ENCODE peak calls at places on chromosomes 16 and 17, in four cellular contexts. W is prostate gland, V is mucosa of descending colon, D is psoas muscle. P is an unnamed sample.

GRCh38 chr17:40063915-40064531 is 1.3 kb downstream of the THRA start:
- DNase-seq in W (no peak), V (peak; percentile 52), D (no peak), P (no peak)

GRCh38 chr16:19542138-19542821 is 13.2 kb upstream of the VPS35L start:
- DNase-seq in W (no peak), V (no peak), D (no peak), P (no peak)

GRCh38 chr16:86826931-86827330 is 248.6 kb downstream of the FOXL1 start:
- DNase-seq in W (no peak), V (no peak), D (no peak), P (no peak)

GRCh38 chr16:56610017-56610608 is 1.7 kb downstream of the MT2A start:
- DNase-seq in W (peak; percentile 49), V (peak; percentile 61), D (peak; percentile 81), P (no peak)

GRCh38 chr16:57061084-57061905 is 31.1 kb upstream of the CPNE2 start:
- DNase-seq in W (peak; percentile 41), V (no peak), D (peak; percentile 95), P (no peak)

GRCh38 chr17:35489944-35490343 is 41.4 kb upstream of the SLFN13 start:
- DNase-seq in W (no peak), V (no peak), D (no peak), P (no peak)

GRCh38 chr17:79936661-79937434 is 97.6 kb upstream of the CBX4 start:
- DNase-seq in W (no peak), V (peak; percentile 22), D (peak; percentile 51), P (no peak)

GRCh38 chr17:79909121-79909520 is 69.9 kb upstream of the CBX4 start:
- DNase-seq in W (no peak), V (peak; percentile 16), D (peak; percentile 19), P (no peak)

GRCh38 chr17:44466339-44466738 is 36.9 kb downstream of the GPATCH8 start:
- DNase-seq in W (no peak), V (no peak), D (no peak), P (no peak)

GRCh38 chr16:57427307-57427706 is 19.9 kb downstream of the CIAPIN1 start:
- DNase-seq in W (no peak), V (no peak), D (no peak), P (no peak)

DNA sequence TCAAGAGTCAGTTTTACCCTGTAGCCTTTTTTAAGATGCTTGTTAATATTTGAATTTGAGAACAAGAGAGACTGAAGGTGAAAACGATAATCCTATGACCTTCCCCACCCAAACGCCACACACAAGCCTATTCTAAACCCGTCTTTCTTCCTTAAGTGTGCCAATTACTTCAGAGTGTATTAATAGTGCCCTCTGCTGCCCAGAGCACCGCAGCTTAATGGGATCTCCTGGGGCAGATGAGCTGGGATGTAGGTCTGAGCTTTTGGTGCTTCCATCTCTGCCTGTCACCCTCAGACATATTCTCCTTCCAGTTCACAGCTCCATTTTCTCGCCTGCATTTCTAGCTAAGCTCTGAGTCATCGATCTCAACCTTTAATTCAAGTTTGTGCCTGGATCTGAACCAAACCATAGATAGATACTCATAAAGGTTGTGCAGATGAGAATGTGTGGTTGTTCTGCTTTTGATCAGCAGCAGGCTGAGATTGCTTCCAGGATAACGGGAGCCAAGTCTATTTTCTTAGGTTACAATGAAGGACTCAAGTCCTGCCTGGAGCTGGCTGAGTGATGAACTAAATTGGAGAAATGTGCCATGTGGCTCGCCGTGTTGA is 46.4 kb upstream of the CDH13 start:
- DNase-seq in W (peak; percentile 32), V (no peak), D (peak; percentile 56), P (no peak)
- TF ChIP-seq CTCF in W (peak; percentile 32), V (no peak), D (peak; percentile 49), P (no peak)

GRCh38 chr17:31286587-31286986 is 10.5 kb downstream of the OMG start:
- DNase-seq in W (no peak), V (no peak), D (no peak), P (no peak)
- TF ChIP-seq CTCF in W (no peak), V (no peak), D (no peak), P (no peak)

DNA sequence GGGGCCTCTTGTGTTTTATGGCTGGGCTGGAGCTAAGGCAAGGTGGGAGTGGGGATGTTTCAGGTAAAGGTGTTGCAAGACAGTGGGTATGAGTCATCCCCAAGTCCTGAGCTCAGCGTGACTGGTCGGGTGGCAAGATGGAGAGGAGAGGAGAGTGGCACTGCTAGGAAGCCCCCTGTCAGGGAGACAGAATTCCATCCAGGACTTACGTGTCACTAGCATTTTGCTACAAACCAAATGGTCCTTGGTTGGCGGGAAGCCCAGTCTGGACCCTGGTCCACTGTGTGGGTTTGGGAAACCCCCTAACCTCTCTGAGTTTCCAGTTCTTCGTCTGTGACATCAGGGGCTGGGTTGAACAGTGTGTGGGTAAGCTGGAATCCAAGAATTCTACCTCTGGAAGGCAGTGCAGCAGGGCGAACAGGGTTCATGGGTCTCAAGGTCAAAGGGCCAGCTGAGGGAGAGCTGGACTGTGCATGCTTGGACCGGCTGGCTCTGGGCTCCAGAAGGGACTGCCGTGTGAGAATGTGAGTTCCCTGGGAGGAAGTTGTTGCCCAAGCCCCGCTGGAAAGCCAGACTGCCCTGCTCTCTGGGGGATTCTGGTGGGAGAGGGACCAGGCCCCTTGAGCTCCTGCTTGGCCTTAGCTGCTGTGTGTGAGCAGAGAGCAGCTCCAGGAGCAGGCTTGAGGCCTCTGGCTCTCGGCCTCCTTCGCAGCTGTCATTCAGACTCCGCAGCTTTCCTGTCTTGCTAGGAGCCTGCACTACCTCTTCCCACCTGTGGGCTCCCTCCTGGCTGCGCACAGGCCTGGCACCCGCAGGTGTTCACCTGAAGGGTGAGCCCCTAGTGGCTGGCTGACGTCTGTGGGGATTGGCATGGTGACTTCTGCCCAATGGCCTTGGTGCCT is 84.5 kb downstream of the NT5M start:
- DNase-seq in W (no peak), V (peak; percentile 81), D (peak; percentile 58), P (no peak)
- TF ChIP-seq CTCF in W (peak; percentile 31), V (peak; percentile 76), D (no peak), P (peak; percentile 51)

GRCh38 chr17:74813793-74814192 is 37.6 kb upstream of the NAT9 start:
- DNase-seq in W (no peak), V (no peak), D (no peak), P (no peak)

GRCh38 chr17:74815067-74815466 is 38.9 kb upstream of the NAT9 start:
- DNase-seq in W (no peak), V (no peak), D (no peak), P (no peak)

GRCh38 chr17:74816883-74817620 is 40.9 kb upstream of the NAT9 start:
- DNase-seq in W (no peak), V (no peak), D (no peak), P (no peak)

GRCh38 chr17:74814453-74814852 is 38.3 kb upstream of the NAT9 start:
- DNase-seq in W (no peak), V (no peak), D (no peak), P (no peak)

DNA sequence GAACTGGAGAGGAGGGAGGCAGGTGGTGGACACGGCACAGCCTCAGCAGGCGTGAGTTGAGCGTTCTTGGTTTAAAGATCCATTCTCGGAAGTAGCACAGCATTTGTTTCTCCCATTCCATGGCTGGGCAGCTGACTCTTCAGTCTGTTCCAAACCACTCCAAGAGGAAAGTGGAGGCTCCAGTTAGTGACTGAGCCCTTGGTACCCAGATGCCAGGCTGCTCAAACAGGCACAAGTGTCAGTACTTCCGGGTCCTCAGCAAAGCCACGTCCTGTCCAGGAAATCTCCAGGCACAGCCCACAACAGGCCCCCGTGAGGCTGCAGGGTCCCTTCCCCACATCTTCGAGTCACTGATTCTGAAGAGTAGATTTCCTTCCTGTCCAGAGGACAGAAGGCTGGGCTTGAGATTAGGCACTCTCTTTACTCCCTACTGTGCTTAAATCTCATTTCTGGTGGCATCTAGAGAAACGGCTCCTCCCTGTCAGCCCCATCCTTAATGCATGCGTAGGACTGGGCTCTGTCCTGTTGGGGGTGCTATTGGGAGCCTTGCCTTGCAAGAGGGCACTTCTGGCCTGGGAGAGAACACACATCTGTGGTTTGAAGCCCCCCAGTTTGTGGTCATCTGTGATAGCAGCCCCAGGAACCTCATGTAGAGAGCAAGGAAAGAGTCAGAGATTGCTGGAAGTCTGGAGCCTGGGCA is 39.7 kb upstream of the NAT9 start:
- DNase-seq in W (no peak), V (no peak), D (no peak), P (no peak)
- TF ChIP-seq CTCF in W (no peak), V (no peak), D (no peak), P (no peak)

DNA sequence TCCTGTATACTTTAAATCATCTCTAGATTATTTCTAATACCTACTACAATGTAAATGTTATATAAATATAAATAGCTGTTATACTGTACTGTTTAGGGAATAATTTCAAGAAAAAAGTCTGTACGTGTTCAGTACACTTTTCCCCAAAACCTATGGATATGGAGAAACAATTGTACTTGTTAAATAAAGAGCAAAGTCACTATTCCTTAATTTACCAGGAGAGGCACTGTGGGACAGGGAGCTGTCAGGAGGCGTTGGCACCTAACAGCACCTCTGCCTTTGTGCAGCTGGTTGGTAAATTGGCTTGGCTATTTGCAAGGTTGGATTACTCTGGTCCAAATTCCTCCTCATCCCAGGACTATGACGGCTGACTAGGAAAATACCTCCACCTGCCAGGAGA is 28.0 kb downstream of the CRHR1 start:
- DNase-seq in W (no peak), V (no peak), D (no peak), P (no peak)
- TF ChIP-seq CTCF in W (no peak), V (no peak), D (peak; percentile 30), P (no peak)

DNA sequence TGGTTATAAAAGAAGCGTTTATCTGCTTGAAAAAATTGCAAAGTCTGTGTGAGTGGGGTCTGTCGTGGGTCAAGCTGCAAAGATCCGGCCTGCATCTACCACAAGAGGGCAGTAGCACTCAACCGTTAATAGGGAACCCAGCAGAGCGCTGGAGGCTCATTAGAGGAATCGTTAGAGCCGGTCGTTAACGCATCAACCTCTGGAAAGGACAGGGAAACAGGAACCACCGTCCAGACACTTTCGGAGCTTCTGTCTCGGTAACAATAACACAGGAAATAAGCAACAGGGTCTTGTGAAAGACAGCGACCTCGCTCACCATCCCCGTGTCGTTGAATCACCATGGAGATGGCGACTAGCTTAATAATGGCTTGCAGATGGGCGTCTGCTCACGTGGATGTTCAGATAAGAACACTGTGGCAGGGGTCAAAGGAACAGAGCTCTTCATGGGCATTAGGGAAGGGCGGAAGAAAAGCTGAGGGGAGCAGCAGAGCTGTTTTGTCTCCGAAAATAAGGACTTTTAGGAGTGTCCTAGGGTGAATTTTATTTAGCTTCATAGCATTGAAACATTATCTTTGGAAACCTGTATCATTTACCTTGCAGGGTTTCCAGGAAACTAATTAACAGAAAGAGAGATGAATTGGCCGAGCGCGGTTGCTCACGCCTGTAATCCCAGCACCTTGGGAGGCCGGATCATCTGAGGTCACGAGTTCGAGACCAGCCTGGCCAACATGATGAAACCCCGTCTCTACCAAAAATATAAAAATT is 11.9 kb upstream of the NSRP1 start:
- DNase-seq in W (peak; percentile 63), V (peak; percentile 72), D (peak; percentile 72), P (peak; percentile 73)
- TF ChIP-seq CTCF in W (peak; percentile 76), V (peak; percentile 80), D (peak; percentile 85), P (peak; percentile 71)

GRCh38 chr16:13453325-13453724 is 466.6 kb upstream of the ERCC4 start:
- DNase-seq in W (no peak), V (no peak), D (no peak), P (no peak)

GRCh38 chr16:13448346-13448745 is 471.6 kb upstream of the ERCC4 start:
- DNase-seq in W (no peak), V (no peak), D (no peak), P (no peak)

GRCh38 chr16:13453938-13454553 is 465.9 kb upstream of the ERCC4 start:
- DNase-seq in W (peak; percentile 7), V (no peak), D (no peak), P (no peak)
- TF ChIP-seq CTCF in W (peak; percentile 56), V (no peak), D (peak; percentile 17), P (peak; percentile 73)

P was measured in mesothelial cell of epicardium.